ENCODE peak calls at places on chromosome 21, in five cellular contexts. E, F, L, R and S are unnamed samples.

GRCh38 chr21:28644762-28645161 is 347.9 kb downstream of the LTN1 start:
- DNase-seq in R (no peak), L (no peak), F (no peak), E (no peak), S (peak)

GRCh38 chr21:17466166-17466565 is 46.7 kb upstream of the CXADR start:
- DNase-seq in E (no peak), F (peak), L (no peak), R (no peak), S (no peak)

GRCh38 chr21:15732290-15732995 is 2.7 kb downstream of the USP25 start:
- DNase-seq in F (peak), R (peak), L (no peak), E (peak), S (no peak)

GRCh38 chr21:41761211-41762181 is 5.4 kb downstream of the RIPK4 start:
- DNase-seq in F (peak), L (no peak), R (peak), E (peak), S (no peak)

GRCh38 chr21:14881863-14882262 is 182.9 kb downstream of the NRIP1 start:
- DNase-seq in F (no peak), E (no peak), L (no peak), R (no peak), S (no peak)

GRCh38 chr21:21200939-21201610 is 202.9 kb downstream of the NCAM2 start:
- DNase-seq in L (no peak), E (no peak), R (no peak), F (no peak), S (no peak)

GRCh38 chr21:42850866-42851391 is 28.4 kb downstream of the WDR4 start:
- DNase-seq in E (peak), F (peak), R (no peak), L (no peak), S (no peak)

GRCh38 chr21:44891631-44892031 is 18.1 kb upstream of the PTTG1IP start:
- DNase-seq in E (no peak), L (no peak), F (no peak), R (no peak), S (no peak)

GRCh38 chr21:27192286-27192685 is 225.4 kb upstream of the ADAMTS5 start:
- DNase-seq in R (no peak), L (no peak), E (no peak), F (no peak), S (peak)

GRCh38 chr21:38773108-38774061 is 32.3 kb upstream of the ETS2 start:
- DNase-seq in F (no peak), E (peak), L (peak), R (no peak), S (peak)

GRCh38 chr21:36550761-36551160 is 70.8 kb upstream of the CLDN14 start:
- DNase-seq in L (no peak), F (no peak), R (no peak), E (no peak), S (peak)